ENCODE peak calls at places on chromosomes 6 and 20, in four cellular contexts. Y is nephron progenitor cell, S is RWPE1, R is T47D. A is an unnamed sample.

GRCh38 chr6:67630146-67630545 is 1004.9 kb upstream of the ADGRB3 start:
- DNase-seq in R (no peak), S (peak), Y (no peak), A (no peak)

GRCh38 chr20:41078329-41078728 is 49.7 kb downstream of the TOP1 start:
- DNase-seq in R (peak), S (peak), Y (no peak), A (no peak)

GRCh38 chr6:135403584-135403983 is 94.0 kb downstream of the AHI1 start:
- DNase-seq in Y (no peak), R (no peak), S (no peak), A (no peak)

GRCh38 chr20:22880277-22880676 is 154.8 kb upstream of the SSTR4 start:
- DNase-seq in Y (no peak), S (no peak), R (no peak), A (no peak)

GRCh38 chr6:19812512-19813119 is 24.6 kb upstream of the ID4 start:
- DNase-seq in Y (no peak), S (no peak), R (peak), A (peak)

GRCh38 chr20:13284830-13285229 is 63.8 kb downstream of the ISM1 start:
- DNase-seq in S (no peak), Y (no peak), R (peak), A (no peak)

GRCh38 chr6:84150680-84151079 is 76.8 kb downstream of the CEP162 start:
- DNase-seq in S (peak), Y (no peak), R (no peak), A (no peak)

GRCh38 chr20:62989201-62989601 is 17.6 kb downstream of the BHLHE23 start:
- DNase-seq in R (no peak), S (no peak), Y (no peak), A (no peak)

GRCh38 chr6:158226655-158227512 is 58.7 kb downstream of the GTF2H5 start:
- DNase-seq in R (peak), Y (no peak), S (no peak), A (no peak)

GRCh38 chr6:130359736-130360135 is 6.1 kb upstream of the TMEM200A start:
- DNase-seq in R (no peak), Y (no peak), S (no peak), A (no peak)

GRCh38 chr6:10373642-10374359 is 41.1 kb downstream of the TFAP2A start:
- DNase-seq in S (no peak), Y (no peak), R (no peak), A (no peak)

GRCh38 chr20:44963325-44964215 is 2.7 kb upstream of the STK4 start:
- DNase-seq in S (no peak), Y (no peak), R (no peak), A (no peak)

GRCh38 chr6:51541847-51542246 is 545.6 kb downstream of the PKHD1 start:
- DNase-seq in R (peak), Y (no peak), S (peak), A (peak)

GRCh38 chr6:136696783-136697364 is 95.4 kb downstream of the MAP3K5 start:
- DNase-seq in Y (no peak), R (peak), S (peak), A (peak)

GRCh38 chr6:50994026-50994720 is 175.5 kb downstream of the TFAP2B start:
- DNase-seq in S (no peak), R (no peak), Y (no peak), A (no peak)

GRCh38 chr6:105733556-105734162 is 330.8 kb upstream of the PREP start:
- DNase-seq in Y (no peak), R (peak), S (peak), A (no peak)

GRCh38 chr20:49513531-49513930 is 31.1 kb upstream of the KCNB1 start:
- DNase-seq in Y (no peak), R (no peak), S (no peak), A (no peak)

GRCh38 chr6:147615659-147616456 is 107.4 kb downstream of the SAMD5 start:
- DNase-seq in S (no peak), R (no peak), Y (no peak), A (no peak)

GRCh38 chr20:62584671-62585512 is 57.4 kb upstream of the SLCO4A1 start:
- DNase-seq in Y (no peak), S (no peak), R (no peak), A (no peak)

GRCh38 chr6:52049252-52050050 is 38.0 kb downstream of the PKHD1 start:
- DNase-seq in R (peak), S (peak), Y (peak), A (peak)

GRCh38 chr20:52482049-52482448 is 290.5 kb upstream of the ZFP64 start:
- DNase-seq in R (no peak), S (no peak), Y (no peak), A (no peak)

GRCh38 chr6:81876977-81877376 is 124.5 kb upstream of the TENT5A start:
- DNase-seq in R (no peak), S (peak), Y (no peak), A (no peak)

GRCh38 chr6:108477034-108477433 is 83.7 kb upstream of the FOXO3 start:
- DNase-seq in S (no peak), R (no peak), Y (no peak), A (no peak)

GRCh38 chr6:150934380-150934779 is 68.9 kb downstream of the MTHFD1L start:
- DNase-seq in S (no peak), R (no peak), Y (no peak), A (no peak)

GRCh38 chr6:168196385-168196860 is 117.4 kb upstream of the FRMD1 start:
- DNase-seq in Y (no peak), R (peak), S (no peak), A (peak)